ENCODE peak calls at places on chromosomes 5 and 9, in ten cellular contexts. One of them, this sample, is unnamed.

GRCh38 chr5:137619191-137619870 is 116.6 kb downstream of the KLHL3 start:
- DNase-seq in astrocyte: peak
- DNase-seq in brain microvascular endothelial cell: peak
- DNase-seq in ovary: peak
- DNase-seq in tibial artery: peak
- DNase-seq in psoas muscle: peak
- DNase-seq in right atrium auricular region: peak
- DNase-seq in IMR-90: peak
- DNase-seq in MM.1S: no peak
- DNase-seq in SJSA1: peak
- DNase-seq in this sample: peak

GRCh38 chr9:14866200-14866749 is 44.0 kb downstream of the FREM1 start:
- DNase-seq in astrocyte: no peak
- DNase-seq in brain microvascular endothelial cell: no peak
- DNase-seq in ovary: no peak
- DNase-seq in tibial artery: no peak
- DNase-seq in psoas muscle: no peak
- DNase-seq in right atrium auricular region: no peak
- DNase-seq in IMR-90: no peak
- DNase-seq in MM.1S: no peak
- DNase-seq in SJSA1: no peak
- DNase-seq in this sample: no peak

GRCh38 chr5:55232194-55232984 is 1.0 kb downstream of the CCNO start:
- DNase-seq in astrocyte: no peak
- DNase-seq in brain microvascular endothelial cell: no peak
- DNase-seq in ovary: peak
- DNase-seq in tibial artery: no peak
- DNase-seq in psoas muscle: no peak
- DNase-seq in right atrium auricular region: no peak
- DNase-seq in IMR-90: no peak
- DNase-seq in MM.1S: no peak
- DNase-seq in SJSA1: no peak
- DNase-seq in this sample: no peak

GRCh38 chr5:39195198-39195826 is 24.1 kb downstream of the FYB1 start:
- DNase-seq in astrocyte: no peak
- DNase-seq in brain microvascular endothelial cell: no peak
- DNase-seq in ovary: no peak
- DNase-seq in tibial artery: no peak
- DNase-seq in psoas muscle: no peak
- DNase-seq in right atrium auricular region: no peak
- DNase-seq in IMR-90: no peak
- DNase-seq in MM.1S: no peak
- DNase-seq in SJSA1: no peak
- DNase-seq in this sample: no peak

GRCh38 chr9:91856419-91856818 is 93.6 kb downstream of the ROR2 start:
- DNase-seq in astrocyte: no peak
- DNase-seq in brain microvascular endothelial cell: no peak
- DNase-seq in ovary: no peak
- DNase-seq in tibial artery: no peak
- DNase-seq in psoas muscle: no peak
- DNase-seq in right atrium auricular region: no peak
- DNase-seq in IMR-90: no peak
- DNase-seq in MM.1S: no peak
- DNase-seq in SJSA1: no peak
- DNase-seq in this sample: no peak

GRCh38 chr5:29054282-29054681 is 2015.9 kb upstream of the CDH9 start:
- DNase-seq in astrocyte: no peak
- DNase-seq in brain microvascular endothelial cell: no peak
- DNase-seq in ovary: no peak
- DNase-seq in tibial artery: no peak
- DNase-seq in psoas muscle: no peak
- DNase-seq in right atrium auricular region: no peak
- DNase-seq in IMR-90: no peak
- DNase-seq in MM.1S: no peak
- DNase-seq in SJSA1: no peak
- DNase-seq in this sample: no peak

GRCh38 chr5:23274156-23274555 is 233.3 kb upstream of the PRDM9 start:
- DNase-seq in astrocyte: no peak
- DNase-seq in brain microvascular endothelial cell: no peak
- DNase-seq in ovary: no peak
- DNase-seq in tibial artery: no peak
- DNase-seq in psoas muscle: no peak
- DNase-seq in right atrium auricular region: no peak
- DNase-seq in IMR-90: no peak
- DNase-seq in MM.1S: no peak
- DNase-seq in SJSA1: no peak
- DNase-seq in this sample: no peak

GRCh38 chr9:112200699-112201098 is 25.6 kb upstream of the SUSD1 start:
- DNase-seq in astrocyte: no peak
- DNase-seq in brain microvascular endothelial cell: no peak
- DNase-seq in ovary: no peak
- DNase-seq in tibial artery: no peak
- DNase-seq in psoas muscle: no peak
- DNase-seq in right atrium auricular region: no peak
- DNase-seq in IMR-90: no peak
- DNase-seq in MM.1S: no peak
- DNase-seq in SJSA1: no peak
- DNase-seq in this sample: no peak

GRCh38 chr9:4980046-4980727 is 4.9 kb upstream of the JAK2 start:
- DNase-seq in astrocyte: no peak
- DNase-seq in brain microvascular endothelial cell: no peak
- DNase-seq in ovary: no peak
- DNase-seq in tibial artery: no peak
- DNase-seq in psoas muscle: no peak
- DNase-seq in right atrium auricular region: no peak
- DNase-seq in IMR-90: peak
- DNase-seq in MM.1S: no peak
- DNase-seq in SJSA1: no peak
- DNase-seq in this sample: no peak

GRCh38 chr9:98291775-98292174 is 36.3 kb upstream of the TBC1D2 start:
- DNase-seq in astrocyte: no peak
- DNase-seq in brain microvascular endothelial cell: no peak
- DNase-seq in ovary: no peak
- DNase-seq in tibial artery: no peak
- DNase-seq in psoas muscle: no peak
- DNase-seq in right atrium auricular region: no peak
- DNase-seq in IMR-90: no peak
- DNase-seq in MM.1S: no peak
- DNase-seq in SJSA1: no peak
- DNase-seq in this sample: no peak

GRCh38 chr9:132079391-132080071 is at the start of gene MED27:
- DNase-seq in astrocyte: peak
- DNase-seq in brain microvascular endothelial cell: peak
- DNase-seq in ovary: peak
- DNase-seq in tibial artery: peak
- DNase-seq in psoas muscle: peak
- DNase-seq in right atrium auricular region: peak
- DNase-seq in IMR-90: peak
- DNase-seq in MM.1S: peak
- DNase-seq in SJSA1: peak
- DNase-seq in this sample: peak
- H3K27ac ChIP-seq in astrocyte: peak
- H3K27ac ChIP-seq in brain microvascular endothelial cell: peak
- H3K27ac ChIP-seq in ovary: no peak
- H3K27ac ChIP-seq in tibial artery: peak
- H3K27ac ChIP-seq in psoas muscle: peak
- H3K27ac ChIP-seq in right atrium auricular region: peak
- H3K27ac ChIP-seq in IMR-90: peak
- H3K27ac ChIP-seq in MM.1S: no peak
- H3K27ac ChIP-seq in SJSA1: peak
- H3K27ac ChIP-seq in this sample: peak

DNA sequence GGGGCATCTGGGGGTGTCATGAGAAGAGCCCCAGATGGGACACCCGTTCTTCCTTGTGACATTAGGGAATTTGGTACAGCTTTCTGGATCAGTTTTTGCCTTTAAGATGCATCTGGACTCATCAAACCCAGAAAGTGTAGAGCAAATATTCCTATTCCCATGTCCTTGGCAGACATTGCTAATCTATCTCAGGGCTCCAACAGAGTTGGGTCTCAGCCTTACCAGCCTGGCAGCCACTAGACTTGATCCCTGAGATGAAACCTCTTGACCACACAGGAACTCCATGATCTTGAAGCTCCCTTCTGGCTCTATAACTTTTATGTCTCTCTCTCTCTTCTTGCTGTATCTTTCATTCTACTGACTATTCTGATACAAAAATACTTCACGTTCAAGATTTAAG is 35.7 kb downstream of the ERGIC1 start:
- DNase-seq in astrocyte: no peak
- DNase-seq in brain microvascular endothelial cell: no peak
- DNase-seq in ovary: no peak
- DNase-seq in tibial artery: no peak
- DNase-seq in psoas muscle: no peak
- DNase-seq in right atrium auricular region: no peak
- DNase-seq in IMR-90: no peak
- DNase-seq in MM.1S: no peak
- DNase-seq in SJSA1: no peak
- DNase-seq in this sample: no peak
- H3K27ac ChIP-seq in astrocyte: peak
- H3K27ac ChIP-seq in brain microvascular endothelial cell: peak
- H3K27ac ChIP-seq in ovary: peak
- H3K27ac ChIP-seq in tibial artery: peak
- H3K27ac ChIP-seq in psoas muscle: peak
- H3K27ac ChIP-seq in right atrium auricular region: peak
- H3K27ac ChIP-seq in IMR-90: peak
- H3K27ac ChIP-seq in MM.1S: no peak
- H3K27ac ChIP-seq in SJSA1: peak
- H3K27ac ChIP-seq in this sample: peak

GRCh38 chr5:177473461-177473991 is at the start of gene DBN1:
- DNase-seq in astrocyte: no peak
- DNase-seq in brain microvascular endothelial cell: peak
- DNase-seq in ovary: peak
- DNase-seq in tibial artery: no peak
- DNase-seq in psoas muscle: peak
- DNase-seq in right atrium auricular region: no peak
- DNase-seq in IMR-90: no peak
- DNase-seq in MM.1S: no peak
- DNase-seq in SJSA1: no peak
- DNase-seq in this sample: no peak

GRCh38 chr5:177471610-177472356 is 1.7 kb downstream of the DBN1 start:
- DNase-seq in astrocyte: peak
- DNase-seq in brain microvascular endothelial cell: peak
- DNase-seq in ovary: no peak
- DNase-seq in tibial artery: peak
- DNase-seq in psoas muscle: peak
- DNase-seq in right atrium auricular region: peak
- DNase-seq in IMR-90: peak
- DNase-seq in MM.1S: no peak
- DNase-seq in SJSA1: no peak
- DNase-seq in this sample: peak

GRCh38 chr5:177470759-177471536 is 2.5 kb downstream of the DBN1 start:
- DNase-seq in astrocyte: peak
- DNase-seq in brain microvascular endothelial cell: peak
- DNase-seq in ovary: no peak
- DNase-seq in tibial artery: no peak
- DNase-seq in psoas muscle: no peak
- DNase-seq in right atrium auricular region: no peak
- DNase-seq in IMR-90: no peak
- DNase-seq in MM.1S: no peak
- DNase-seq in SJSA1: no peak
- DNase-seq in this sample: no peak

GRCh38 chr5:177474094-177474493 is 660 bp upstream of the DBN1 start:
- DNase-seq in astrocyte: no peak
- DNase-seq in brain microvascular endothelial cell: peak
- DNase-seq in ovary: no peak
- DNase-seq in tibial artery: no peak
- DNase-seq in psoas muscle: no peak
- DNase-seq in right atrium auricular region: no peak
- DNase-seq in IMR-90: no peak
- DNase-seq in MM.1S: no peak
- DNase-seq in SJSA1: no peak
- DNase-seq in this sample: no peak

GRCh38 chr5:177472460-177473441 is 683 bp downstream of the DBN1 start:
- DNase-seq in astrocyte: no peak
- DNase-seq in brain microvascular endothelial cell: no peak
- DNase-seq in ovary: no peak
- DNase-seq in tibial artery: no peak
- DNase-seq in psoas muscle: peak
- DNase-seq in right atrium auricular region: no peak
- DNase-seq in IMR-90: no peak
- DNase-seq in MM.1S: no peak
- DNase-seq in SJSA1: no peak
- DNase-seq in this sample: peak
- H3K27ac ChIP-seq in astrocyte: peak
- H3K27ac ChIP-seq in brain microvascular endothelial cell: peak
- H3K27ac ChIP-seq in ovary: peak
- H3K27ac ChIP-seq in tibial artery: peak
- H3K27ac ChIP-seq in psoas muscle: peak
- H3K27ac ChIP-seq in right atrium auricular region: peak
- H3K27ac ChIP-seq in IMR-90: peak
- H3K27ac ChIP-seq in MM.1S: no peak
- H3K27ac ChIP-seq in SJSA1: no peak
- H3K27ac ChIP-seq in this sample: peak

GRCh38 chr9:129891519-129891918 is 56.3 kb downstream of the USP20 start:
- DNase-seq in astrocyte: no peak
- DNase-seq in brain microvascular endothelial cell: no peak
- DNase-seq in ovary: no peak
- DNase-seq in tibial artery: no peak
- DNase-seq in psoas muscle: no peak
- DNase-seq in right atrium auricular region: no peak
- DNase-seq in IMR-90: no peak
- DNase-seq in MM.1S: no peak
- DNase-seq in SJSA1: no peak
- DNase-seq in this sample: no peak
- H3K27ac ChIP-seq in astrocyte: no peak
- H3K27ac ChIP-seq in brain microvascular endothelial cell: no peak
- H3K27ac ChIP-seq in ovary: peak
- H3K27ac ChIP-seq in tibial artery: peak
- H3K27ac ChIP-seq in psoas muscle: no peak
- H3K27ac ChIP-seq in right atrium auricular region: no peak
- H3K27ac ChIP-seq in IMR-90: no peak
- H3K27ac ChIP-seq in MM.1S: no peak
- H3K27ac ChIP-seq in SJSA1: no peak
- H3K27ac ChIP-seq in this sample: peak

This sample was measured in upper lobe of left lung.